ENCODE peak calls at places on chromosomes 4 and X, in seven cellular contexts. E is OCI-LY7; O is naive thymus-derived CD4-positive, alpha-beta T cell; R is heart right ventricle; P is mucosa of descending colon; V is CD8-positive, alpha-beta memory T cell; Q is PC-3. B is an unnamed sample. For H3K9me3, H3K4me1 and H3K36me3, the result is how much of the 10 kb centered on the place peaks cover.

GRCh38 chr4:79917246-79917645 is 155.8 kb downstream of the ANTXR2 start:
- DNase-seq in E (peak), O (no peak), R (peak), P (peak), V (peak), Q (peak), B (no peak)

GRCh38 chr4:140152015-140152703 is 1.8 kb downstream of the MAML3 start:
- DNase-seq in E (peak), O (peak), R (peak), P (peak), V (peak), Q (peak), B (peak)

GRCh38 chr4:95556460-95556859 is 7.7 kb upstream of the UNC5C start:
- DNase-seq in E (no peak), O (no peak), R (no peak), P (no peak), V (no peak), Q (no peak), B (no peak)

GRCh38 chrX:141405486-141405877 is 163.2 kb upstream of the SPANXC start:
- DNase-seq in E (no peak), O (no peak), R (no peak), P (no peak), V (no peak), Q (peak), B (no peak)

GRCh38 chrX:140664939-140665338 is 44.6 kb upstream of the LINC00632 start:
- DNase-seq in E (peak), O (no peak), R (no peak), P (no peak), V (no peak), Q (peak), B (no peak)

GRCh38 chrX:139881130-139881529 is 51.7 kb downstream of the ATP11C start:
- DNase-seq in E (no peak), O (no peak), R (no peak), P (no peak), V (no peak), Q (no peak), B (no peak)

GRCh38 chr4:7244766-7245320 is 52.5 kb downstream of the SORCS2 start:
- DNase-seq in E (no peak), O (no peak), R (no peak), P (no peak), V (no peak), Q (no peak), B (no peak)

GRCh38 chr4:4410271-4410670 is 23.4 kb downstream of the NSG1 start:
- DNase-seq in E (no peak), O (no peak), R (no peak), P (no peak), V (no peak), Q (no peak), B (no peak)

GRCh38 chr4:47686294-47686872 is 151.5 kb downstream of the CORIN start:
- DNase-seq in E (peak), O (peak), R (peak), P (peak), V (peak), Q (peak), B (peak)

GRCh38 chr4:137523329-137523728 is 9.0 kb downstream of the PCDH18 start:
- DNase-seq in E (no peak), O (no peak), R (no peak), P (no peak), V (no peak), Q (no peak), B (no peak)

GRCh38 chr4:78945638-78946179 is 6.5 kb upstream of the PAQR3 start:
- DNase-seq in E (no peak), O (no peak), R (no peak), P (no peak), V (no peak), Q (no peak), B (no peak)

GRCh38 chr4:59120287-59120814 is 2010.2 kb upstream of the IGFBP7 start:
- DNase-seq in E (no peak), O (no peak), R (no peak), P (no peak), V (no peak), Q (no peak), B (no peak)

GRCh38 chrX:68498508-68499379 is at the start of gene YIPF6:
- DNase-seq in E (peak), O (peak), R (peak), P (peak), V (peak), Q (peak), B (peak)

GRCh38 chr4:161419822-161420221 is 744.0 kb downstream of the FSTL5 start:
- DNase-seq in E (no peak), O (no peak), R (no peak), P (no peak), V (no peak), Q (peak), B (no peak)

GRCh38 chrX:45900751-45901150 is 644.5 kb downstream of the ZNF674 start:
- DNase-seq in E (no peak), O (no peak), R (no peak), P (no peak), V (no peak), Q (no peak), B (no peak)

GRCh38 chrX:103831803-103832544 is at the start of gene RAB9B:
- DNase-seq in E (no peak), O (peak), R (peak), P (peak), V (peak), Q (peak), B (no peak)

GRCh38 chrX:69290327-69290726 is 125.1 kb upstream of the PJA1 start:
- DNase-seq in E (no peak), O (no peak), R (no peak), P (no peak), V (no peak), Q (no peak), B (no peak)

GRCh38 chr4:151744614-151745013 is 16.2 kb downstream of the GATB start:
- DNase-seq in E (no peak), O (no peak), R (no peak), P (no peak), V (no peak), Q (peak), B (no peak)

GRCh38 chrX:48498374-48498809 is 10.4 kb upstream of the PORCN start:
- DNase-seq in E (no peak), O (no peak), R (no peak), P (no peak), V (no peak), Q (peak), B (no peak)

GRCh38 chr4:65623509-65623908 is 46.8 kb downstream of the EPHA5 start:
- DNase-seq in E (no peak), O (no peak), R (no peak), P (no peak), V (no peak), Q (peak), B (no peak)

GRCh38 chr4:159555873-159556272 is 453.0 kb downstream of the RAPGEF2 start:
- DNase-seq in E (no peak), O (no peak), R (no peak), P (no peak), V (no peak), Q (no peak), B (no peak)

GRCh38 chrX:104318330-104319009 is 63.7 kb upstream of the ESX1 start:
- DNase-seq in E (no peak), O (no peak), R (no peak), P (peak), V (no peak), Q (peak), B (no peak)

DNA sequence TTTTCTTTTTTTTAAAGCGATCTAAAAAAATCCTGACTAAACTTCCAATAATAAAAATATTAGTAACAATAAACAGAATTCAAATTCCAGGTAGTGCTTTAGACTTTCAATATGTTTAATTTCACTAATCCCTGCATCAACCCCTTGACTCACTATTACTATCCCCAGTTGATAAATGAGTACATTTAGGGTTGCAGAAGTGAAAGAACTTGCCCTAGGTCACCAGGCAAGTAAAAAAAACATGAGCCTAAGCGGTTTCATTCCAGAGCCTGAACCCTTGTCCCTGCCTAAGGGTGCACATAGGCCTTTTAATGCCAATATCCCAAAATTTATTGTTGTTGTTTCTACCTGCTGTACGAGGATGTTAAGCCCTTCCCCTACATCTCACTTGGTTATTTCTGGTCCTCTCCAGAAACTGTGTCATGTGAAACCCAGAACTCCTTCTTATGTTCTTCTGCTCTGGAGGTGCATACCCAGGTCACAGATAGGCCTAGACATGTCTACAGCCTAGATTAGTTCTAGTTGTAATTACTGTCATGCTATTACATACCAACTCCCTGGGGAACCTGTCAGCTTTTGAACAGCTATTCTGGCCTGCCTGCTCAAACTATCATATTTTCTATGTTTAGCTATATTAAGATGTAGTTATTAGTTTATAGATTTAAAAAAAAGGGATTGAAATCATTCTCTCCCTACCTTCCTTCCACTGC is 244.5 kb upstream of the PITX2 start:
- DNase-seq in E (no peak), O (no peak), R (no peak), P (no peak), V (no peak), Q (no peak), B (no peak)
- H3K9me3 ChIP-seq in E (under half), O (under half), R (under half), P (under half), V (under half), Q (under half), B (under half)

GRCh38 chr4:3237711-3238560 is 11.0 kb upstream of the MSANTD1 start:
- DNase-seq in E (no peak), O (no peak), R (no peak), P (no peak), V (no peak), Q (no peak), B (no peak)
- H3K4me1 ChIP-seq in E (under half), O (under half), R (under half), P (under half), V (under half), Q (under half), B (under half)

GRCh38 chr4:124854968-124855367 is 142.4 kb upstream of the ANKRD50 start:
- DNase-seq in E (no peak), O (no peak), R (no peak), P (no peak), V (no peak), Q (no peak), B (no peak)
- H3K36me3 ChIP-seq in E (under half), O (under half), R (under half), P (under half), V (under half), Q (under half), B (under half)

DNA sequence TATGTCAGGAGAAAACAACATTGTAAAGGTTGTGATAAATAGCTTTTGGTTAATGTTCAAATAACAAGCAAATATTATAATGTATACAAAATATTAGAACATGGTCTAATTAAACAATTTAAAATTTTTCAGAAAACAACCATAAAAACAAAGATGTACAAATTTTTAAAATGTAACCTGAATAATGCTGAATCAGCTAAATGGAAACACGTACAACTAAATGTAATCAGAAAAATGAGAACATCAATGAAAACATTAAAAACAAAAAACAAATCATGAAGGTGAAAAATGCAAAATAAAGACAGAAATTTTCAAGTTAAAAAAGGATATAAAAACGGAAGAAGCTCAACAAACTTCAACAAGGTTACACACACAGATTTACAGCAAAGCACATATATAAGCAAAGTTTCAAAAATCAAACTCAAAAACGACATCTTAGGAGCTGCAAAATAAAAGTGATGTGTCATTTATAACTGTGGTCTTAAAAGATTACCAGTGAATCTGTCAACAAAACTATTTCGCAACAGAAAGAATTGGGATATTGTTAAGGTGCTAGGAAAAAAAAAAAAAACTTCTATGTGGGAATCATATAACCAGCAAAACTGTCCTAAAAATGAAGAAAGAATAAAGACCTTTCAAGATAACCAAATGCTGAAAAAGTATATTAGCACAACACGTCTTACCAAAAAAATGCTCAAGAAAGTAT is 31.8 kb downstream of the ZNF732 start:
- DNase-seq in E (no peak), O (no peak), R (no peak), P (no peak), V (no peak), Q (no peak), B (no peak)
- H3K9me3 ChIP-seq in E (half or more), O (under half), R (half or more), P (half or more), V (under half), Q (half or more), B (under half)

DNA sequence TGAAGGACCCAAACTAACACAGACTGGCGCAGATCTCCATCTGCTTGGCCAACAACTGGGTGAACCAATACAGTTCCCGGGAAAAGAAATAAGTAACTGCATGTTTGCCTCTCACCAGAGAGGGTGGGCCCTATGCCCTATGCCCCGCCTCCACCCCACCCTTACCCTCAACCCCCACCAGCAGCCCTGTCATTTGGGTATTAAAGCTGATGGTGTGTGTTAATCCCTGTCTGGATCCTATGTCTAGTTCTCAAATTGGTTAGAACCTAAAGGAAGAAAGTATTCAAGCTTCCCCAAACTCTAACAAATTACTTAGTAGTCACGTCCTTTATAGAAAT is 19.0 kb downstream of the SMPX start:
- DNase-seq in E (no peak), O (no peak), R (no peak), P (no peak), V (no peak), Q (no peak), B (no peak)
- H3K4me1 ChIP-seq in E (under half), O (under half), R (under half), P (under half), V (under half), Q (under half), B (under half)

GRCh38 chr4:118765399-118765798 is 70.5 kb downstream of the SEC24D start:
- DNase-seq in E (no peak), O (no peak), R (no peak), P (no peak), V (no peak), Q (peak), B (no peak)
- H3K36me3 ChIP-seq in E (under half), O (under half), R (half or more), P (under half), V (under half), Q (under half), B (under half)

GRCh38 chrX:49792376-49792775 is 36.7 kb upstream of the PAGE4 start:
- DNase-seq in E (no peak), O (no peak), R (no peak), P (no peak), V (no peak), Q (peak), B (no peak)

GRCh38 chrX:49793686-49794085 is 35.4 kb upstream of the PAGE4 start:
- DNase-seq in E (no peak), O (no peak), R (no peak), P (no peak), V (no peak), Q (no peak), B (no peak)
- H3K9me3 ChIP-seq in E (under half), O (under half), R (under half), P (under half), V (under half), Q (under half), B (under half)

DNA sequence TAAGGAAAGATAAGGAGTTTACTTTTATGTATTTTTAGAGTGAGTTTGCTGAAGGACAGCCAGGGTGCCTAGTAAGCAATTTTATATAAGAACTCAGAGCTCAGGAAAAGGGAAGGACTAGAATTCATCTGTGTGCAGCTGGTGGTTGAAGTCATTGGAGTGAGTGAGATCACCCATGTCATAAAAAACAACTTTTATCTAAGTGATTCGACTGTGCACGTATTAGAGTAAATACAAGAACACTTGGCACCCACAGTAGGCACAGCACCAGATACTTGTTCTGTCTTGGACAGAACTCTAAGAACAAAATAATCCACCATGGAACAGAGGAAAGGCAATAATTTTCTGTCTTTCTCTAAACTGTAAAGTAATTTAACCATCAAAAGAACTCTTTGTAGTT is 31.6 kb downstream of the SYNPO2 start:
- DNase-seq in E (no peak), O (no peak), R (no peak), P (no peak), V (no peak), Q (peak), B (no peak)
- H3K4me1 ChIP-seq in E (under half), O (under half), R (under half), P (under half), V (under half), Q (under half), B (under half)

B was measured in effector memory CD4-positive, alpha-beta T cell.